ENCODE peak calls at places on chromosomes 11 and 22, in seven cellular contexts. One of them, this sample, is unnamed.
A peak's percentile ranks its signal among the peaks of the same experiment; 100 is the strongest.

GRCh38 chr22:22720724-22721261 is 76.4 kb downstream of the GGTLC2 start:
- DNase-seq in coronary artery: no peak
- DNase-seq in left ventricle myocardium inferior: no peak
- DNase-seq in GM19239: peak; percentile 30
- DNase-seq in DMS153: no peak
- DNase-seq in NCI-H446: no peak
- DNase-seq in lower leg skin: no peak
- DNase-seq in this sample: no peak

GRCh38 chr22:44862981-44863860 is 110.8 kb downstream of the ARHGAP8 start:
- DNase-seq in NCI-H446: no peak
- DNase-seq in left ventricle myocardium inferior: no peak
- DNase-seq in DMS153: no peak
- DNase-seq in coronary artery: no peak
- DNase-seq in GM19239: no peak
- DNase-seq in lower leg skin: no peak
- DNase-seq in this sample: no peak

GRCh38 chr22:41524283-41524682 is 20.0 kb downstream of the POLR3H start:
- DNase-seq in GM19239: no peak
- DNase-seq in lower leg skin: no peak
- DNase-seq in left ventricle myocardium inferior: peak; percentile 71
- DNase-seq in NCI-H446: no peak
- DNase-seq in DMS153: no peak
- DNase-seq in coronary artery: peak; percentile 91
- DNase-seq in this sample: no peak

GRCh38 chr11:12723410-12724297 is 49.4 kb downstream of the TEAD1 start:
- DNase-seq in left ventricle myocardium inferior: no peak
- DNase-seq in NCI-H446: no peak
- DNase-seq in lower leg skin: peak; percentile 77
- DNase-seq in GM19239: no peak
- DNase-seq in DMS153: peak; percentile 73
- DNase-seq in coronary artery: no peak
- DNase-seq in this sample: no peak

GRCh38 chr11:128565881-128566280 is 21.5 kb downstream of the ETS1 start:
- DNase-seq in lower leg skin: no peak
- DNase-seq in coronary artery: no peak
- DNase-seq in DMS153: no peak
- DNase-seq in left ventricle myocardium inferior: no peak
- DNase-seq in NCI-H446: no peak
- DNase-seq in GM19239: no peak
- DNase-seq in this sample: no peak

GRCh38 chr11:84800755-84801346 is 826.3 kb downstream of the DLG2 start:
- DNase-seq in coronary artery: no peak
- DNase-seq in lower leg skin: no peak
- DNase-seq in GM19239: no peak
- DNase-seq in DMS153: no peak
- DNase-seq in left ventricle myocardium inferior: no peak
- DNase-seq in NCI-H446: peak; percentile 7
- DNase-seq in this sample: no peak

GRCh38 chr11:66651011-66651410 is 12.5 kb downstream of the RBM4 start:
- DNase-seq in GM19239: no peak
- DNase-seq in left ventricle myocardium inferior: no peak
- DNase-seq in lower leg skin: no peak
- DNase-seq in DMS153: no peak
- DNase-seq in NCI-H446: no peak
- DNase-seq in coronary artery: no peak
- DNase-seq in this sample: no peak

GRCh38 chr11:39641749-39642148 is 1817.7 kb downstream of the LRRC4C start:
- DNase-seq in lower leg skin: no peak
- DNase-seq in NCI-H446: no peak
- DNase-seq in GM19239: no peak
- DNase-seq in coronary artery: no peak
- DNase-seq in DMS153: no peak
- DNase-seq in left ventricle myocardium inferior: no peak
- DNase-seq in this sample: no peak

GRCh38 chr11:20068691-20069090 is 91.6 kb downstream of the DBX1 start:
- DNase-seq in DMS153: no peak
- DNase-seq in lower leg skin: no peak
- DNase-seq in left ventricle myocardium inferior: no peak
- DNase-seq in GM19239: no peak
- DNase-seq in coronary artery: no peak
- DNase-seq in NCI-H446: no peak
- DNase-seq in this sample: no peak

GRCh38 chr11:13271060-13271693 is 6.4 kb upstream of the BMAL1 start:
- DNase-seq in left ventricle myocardium inferior: no peak
- DNase-seq in DMS153: no peak
- DNase-seq in NCI-H446: no peak
- DNase-seq in lower leg skin: no peak
- DNase-seq in coronary artery: no peak
- DNase-seq in GM19239: no peak
- DNase-seq in this sample: no peak

GRCh38 chr22:50016308-50016987 is 3.9 kb upstream of the IL17REL start:
- DNase-seq in left ventricle myocardium inferior: no peak
- DNase-seq in NCI-H446: no peak
- DNase-seq in lower leg skin: no peak
- DNase-seq in GM19239: no peak
- DNase-seq in DMS153: no peak
- DNase-seq in coronary artery: peak; percentile 68
- DNase-seq in this sample: no peak

GRCh38 chr22:48827228-48827810 is 1000.4 kb downstream of the BRD1 start:
- DNase-seq in coronary artery: no peak
- DNase-seq in NCI-H446: no peak
- DNase-seq in left ventricle myocardium inferior: no peak
- DNase-seq in DMS153: peak; percentile 51
- DNase-seq in GM19239: no peak
- DNase-seq in lower leg skin: peak; percentile 75
- DNase-seq in this sample: no peak

GRCh38 chr11:69455969-69456368 is 25.5 kb upstream of the LINC01488 start:
- DNase-seq in GM19239: no peak
- DNase-seq in DMS153: no peak
- DNase-seq in NCI-H446: no peak
- DNase-seq in lower leg skin: no peak
- DNase-seq in coronary artery: no peak
- DNase-seq in left ventricle myocardium inferior: no peak
- DNase-seq in this sample: no peak